ENCODE peak calls at places on chromosome 7, in seven cellular contexts. One of them, this sample, is unnamed.

GRCh38 chr7:137994091-137994688 is 7.7 kb downstream of the CREB3L2 start:
- DNase-seq in Daoy: no peak
- DNase-seq in C1 segment of cervical spinal cord: no peak
- DNase-seq in stomach: no peak
- DNase-seq in COR-L47: no peak
- DNase-seq in aorta: no peak
- DNase-seq in SW 1271: no peak
- DNase-seq in this sample: no peak

GRCh38 chr7:100655908-100656674 is at the start of gene ACTL6B:
- DNase-seq in C1 segment of cervical spinal cord: peak
- DNase-seq in stomach: peak
- DNase-seq in SW 1271: no peak
- DNase-seq in COR-L47: peak
- DNase-seq in Daoy: peak
- DNase-seq in aorta: peak
- DNase-seq in this sample: no peak

GRCh38 chr7:24715661-24716479 is 41.4 kb downstream of the GSDME start:
- DNase-seq in COR-L47: peak
- DNase-seq in stomach: no peak
- DNase-seq in Daoy: peak
- DNase-seq in C1 segment of cervical spinal cord: no peak
- DNase-seq in aorta: no peak
- DNase-seq in SW 1271: no peak
- DNase-seq in this sample: no peak

GRCh38 chr7:139522830-139523198 is 671 bp upstream of the CLEC2L start:
- DNase-seq in Daoy: no peak
- DNase-seq in C1 segment of cervical spinal cord: no peak
- DNase-seq in SW 1271: no peak
- DNase-seq in aorta: no peak
- DNase-seq in stomach: no peak
- DNase-seq in COR-L47: no peak
- DNase-seq in this sample: no peak

GRCh38 chr7:101564778-101565211 is 64.3 kb downstream of the MYL10 start:
- DNase-seq in stomach: peak
- DNase-seq in Daoy: peak
- DNase-seq in COR-L47: no peak
- DNase-seq in C1 segment of cervical spinal cord: no peak
- DNase-seq in SW 1271: peak
- DNase-seq in aorta: no peak
- DNase-seq in this sample: no peak

GRCh38 chr7:7830122-7830878 is 111.9 kb upstream of the RPA3 start:
- DNase-seq in stomach: peak
- DNase-seq in C1 segment of cervical spinal cord: no peak
- DNase-seq in Daoy: no peak
- DNase-seq in aorta: no peak
- DNase-seq in SW 1271: no peak
- DNase-seq in COR-L47: peak
- DNase-seq in this sample: no peak

GRCh38 chr7:25495342-25495855 is 267.1 kb upstream of the NPVF start:
- DNase-seq in aorta: no peak
- DNase-seq in C1 segment of cervical spinal cord: no peak
- DNase-seq in COR-L47: peak
- DNase-seq in SW 1271: no peak
- DNase-seq in Daoy: no peak
- DNase-seq in stomach: no peak
- DNase-seq in this sample: no peak

GRCh38 chr7:127751062-127751722 is 99.2 kb downstream of the SND1 start:
- DNase-seq in stomach: no peak
- DNase-seq in COR-L47: no peak
- DNase-seq in Daoy: peak
- DNase-seq in C1 segment of cervical spinal cord: no peak
- DNase-seq in SW 1271: no peak
- DNase-seq in aorta: no peak
- DNase-seq in this sample: no peak

GRCh38 chr7:66013938-66014337 is 31.9 kb upstream of the GUSB start:
- DNase-seq in Daoy: peak
- DNase-seq in stomach: peak
- DNase-seq in aorta: no peak
- DNase-seq in SW 1271: no peak
- DNase-seq in COR-L47: no peak
- DNase-seq in C1 segment of cervical spinal cord: peak
- DNase-seq in this sample: no peak

GRCh38 chr7:105759670-105760548 is 116.5 kb downstream of the ATXN7L1 start:
- DNase-seq in aorta: no peak
- DNase-seq in C1 segment of cervical spinal cord: peak
- DNase-seq in SW 1271: no peak
- DNase-seq in COR-L47: peak
- DNase-seq in stomach: peak
- DNase-seq in Daoy: peak
- DNase-seq in this sample: no peak

GRCh38 chr7:158885624-158886023 is 29.3 kb downstream of the DYNC2I1 start:
- DNase-seq in COR-L47: peak
- DNase-seq in Daoy: no peak
- DNase-seq in C1 segment of cervical spinal cord: no peak
- DNase-seq in aorta: no peak
- DNase-seq in SW 1271: no peak
- DNase-seq in stomach: no peak
- DNase-seq in this sample: no peak